ENCODE peak calls at places on chromosomes 12 and 14, in four cellular contexts. L is dorsolateral prefrontal cortex, G is upper lobe of right lung, S is mesendoderm. E is an unnamed sample.
A peak's percentile ranks its signal among the peaks of the same experiment; 100 is the strongest.

GRCh38 chr12:68633614-68634558 is 23.2 kb downstream of the RAP1B start:
- DNase-seq in L (no peak), G (no peak), S (no peak), E (no peak)

GRCh38 chr14:78618379-78618778 is 448.2 kb downstream of the NRXN3 start:
- DNase-seq in L (peak; percentile 10), G (no peak), S (no peak), E (no peak)

GRCh38 chr12:89353188-89353822 is 1.0 kb upstream of the DUSP6 start:
- DNase-seq in L (peak; percentile 36), G (peak; percentile 92), S (peak; percentile 95), E (peak; percentile 83)

GRCh38 chr12:127145929-127146789 is 1120.8 kb upstream of the TMEM132C start:
- DNase-seq in L (peak; percentile 75), G (peak; percentile 88), S (no peak), E (peak; percentile 81)

GRCh38 chr12:46490635-46491034 is 118.1 kb upstream of the SLC38A2 start:
- DNase-seq in L (no peak), G (no peak), S (no peak), E (no peak)

GRCh38 chr12:116604883-116605641 is 45.9 kb downstream of the MAP1LC3B2 start:
- DNase-seq in L (no peak), G (no peak), S (no peak), E (no peak)

GRCh38 chr12:117134059-117134458 is 34.8 kb upstream of the TESC start:
- DNase-seq in L (peak; percentile 64), G (no peak), S (no peak), E (no peak)

GRCh38 chr12:52212701-52213540 is 20.1 kb upstream of the KRT7 start:
- DNase-seq in L (no peak), G (peak; percentile 49), S (no peak), E (no peak)

GRCh38 chr14:22915886-22916521 is 2.9 kb downstream of the RBM23 start:
- DNase-seq in L (no peak), G (no peak), S (no peak), E (peak; percentile 52)

GRCh38 chr12:122395319-122395718 is 27.1 kb downstream of the CLIP1 start:
- DNase-seq in L (no peak), G (no peak), S (peak; percentile 74), E (no peak)

GRCh38 chr12:14256139-14256538 is 109.3 kb upstream of the ATF7IP start:
- DNase-seq in L (no peak), G (no peak), S (no peak), E (no peak)

GRCh38 chr14:94769413-94770250 is at the start of gene GSC:
- DNase-seq in L (no peak), G (no peak), S (peak; percentile 58), E (no peak)

GRCh38 chr14:94770251-94770749 is 387 bp upstream of the GSC start:
- DNase-seq in L (no peak), G (no peak), S (peak; percentile 96), E (no peak)

GRCh38 chr14:94771191-94771905 is 1.4 kb upstream of the GSC start:
- DNase-seq in L (no peak), G (no peak), S (peak; percentile 82), E (no peak)

GRCh38 chr14:94771906-94772468 is 2.1 kb upstream of the GSC start:
- DNase-seq in L (no peak), G (no peak), S (peak; percentile 78), E (no peak)

GRCh38 chr14:94770815-94771190 is 890 bp upstream of the GSC start:
- DNase-seq in L (no peak), G (no peak), S (no peak), E (no peak)
- H3K27me3 ChIP-seq in L (peaks cover 84% of the 10 kb centered on the region), G (peaks cover 99% of the 10 kb centered on the region), S (peaks cover 27% of the 10 kb centered on the region), E (peaks cover 100% of the 10 kb centered on the region)

GRCh38 chr12:83666690-83667089 is 980.0 kb downstream of the TMTC2 start:
- DNase-seq in L (no peak), G (no peak), S (no peak), E (no peak)

GRCh38 chr12:83664650-83665049 is 977.9 kb downstream of the TMTC2 start:
- DNase-seq in L (no peak), G (no peak), S (no peak), E (no peak)

GRCh38 chr12:83656004-83656403 is 969.3 kb downstream of the TMTC2 start:
- DNase-seq in L (no peak), G (no peak), S (no peak), E (no peak)

GRCh38 chr12:83665755-83666154 is 979.0 kb downstream of the TMTC2 start:
- DNase-seq in L (no peak), G (no peak), S (no peak), E (no peak)

DNA sequence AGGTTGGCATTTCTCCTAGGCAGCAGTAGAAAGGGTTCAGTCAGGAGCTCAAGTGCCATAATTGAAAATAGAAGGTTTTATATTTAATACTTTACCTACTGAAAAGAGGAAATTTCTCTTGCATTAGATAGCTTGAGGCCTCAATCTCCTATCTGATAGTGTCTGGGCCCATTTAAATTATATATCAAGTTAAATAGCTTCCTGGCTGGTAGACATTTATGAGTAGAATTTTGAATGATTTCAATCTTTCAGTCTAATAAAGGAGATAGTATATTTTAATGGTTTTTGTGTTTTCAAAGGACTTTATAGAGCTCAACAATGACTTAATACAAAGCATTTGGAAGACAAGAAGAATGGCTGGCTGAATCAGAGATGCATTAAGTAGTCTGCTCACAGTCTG is 974.0 kb downstream of the TMTC2 start:
- DNase-seq in L (no peak), G (no peak), S (no peak), E (no peak)
- H3K27ac ChIP-seq in L (no peak overlapping the region), G (no peak overlapping the region), S (no peak overlapping the region), E (no peak overlapping the region)

GRCh38 chr12:80777587-80777986 is 60.9 kb downstream of the MYF5 start:
- DNase-seq in L (no peak), G (no peak), S (no peak), E (no peak)
- H3K27me3 ChIP-seq in L (no peaks in the 10 kb centered on the region), G (no peaks in the 10 kb centered on the region), S (no peaks in the 10 kb centered on the region), E (no peaks in the 10 kb centered on the region)

GRCh38 chr12:19857197-19857596 is 417.9 kb downstream of the AEBP2 start:
- DNase-seq in L (no peak), G (no peak), S (no peak), E (no peak)
- H3K27ac ChIP-seq in L (no peak overlapping the region), G (peak overlapping the region; percentile 86), S (no peak overlapping the region), E (no peak overlapping the region)

GRCh38 chr12:59637657-59638150 is 41.9 kb downstream of the SLC16A7 start:
- DNase-seq in L (no peak), G (no peak), S (peak; percentile 55), E (no peak)

GRCh38 chr12:59632408-59632807 is 36.6 kb downstream of the SLC16A7 start:
- DNase-seq in L (no peak), G (no peak), S (no peak), E (no peak)

GRCh38 chr12:59634254-59634653 is 38.4 kb downstream of the SLC16A7 start:
- DNase-seq in L (no peak), G (no peak), S (no peak), E (no peak)

DNA sequence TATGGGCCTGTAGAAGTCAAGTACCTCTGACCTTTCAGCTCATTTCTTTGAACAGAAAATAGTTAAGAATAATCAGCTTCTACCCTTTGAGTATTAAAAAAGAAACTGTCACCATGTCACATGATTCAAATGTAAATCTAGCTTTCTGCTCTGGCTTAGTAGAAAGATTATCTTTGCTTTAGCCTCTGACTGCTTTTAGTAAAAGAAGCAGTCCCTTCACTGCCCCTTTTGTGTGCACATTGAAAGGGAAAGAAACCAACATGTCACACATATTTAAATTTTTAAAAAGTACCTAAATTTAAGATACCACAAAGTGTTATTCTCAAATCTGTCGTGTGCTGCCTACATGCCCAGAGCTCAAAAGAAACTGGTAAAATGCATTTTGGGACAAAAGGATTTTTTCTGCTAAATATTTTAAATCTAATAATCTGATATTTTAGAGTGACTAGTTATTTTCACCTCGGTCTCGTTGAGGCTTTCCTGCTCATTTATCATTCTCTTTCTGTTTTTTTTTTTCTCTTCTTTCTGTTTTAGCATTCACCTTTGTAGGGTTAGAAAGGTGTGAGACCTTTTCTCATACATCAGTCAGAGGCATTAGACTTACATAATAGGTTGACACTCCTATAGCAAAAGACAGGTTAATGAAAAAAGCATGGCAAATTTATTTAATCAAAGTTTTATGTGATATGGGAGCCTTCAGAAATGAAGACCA is 41.3 kb downstream of the SLC16A7 start:
- DNase-seq in L (no peak), G (no peak), S (no peak), E (no peak)
- H3K27me3 ChIP-seq in L (no peaks in the 10 kb centered on the region), G (no peaks in the 10 kb centered on the region), S (no peaks in the 10 kb centered on the region), E (no peaks in the 10 kb centered on the region)

DNA sequence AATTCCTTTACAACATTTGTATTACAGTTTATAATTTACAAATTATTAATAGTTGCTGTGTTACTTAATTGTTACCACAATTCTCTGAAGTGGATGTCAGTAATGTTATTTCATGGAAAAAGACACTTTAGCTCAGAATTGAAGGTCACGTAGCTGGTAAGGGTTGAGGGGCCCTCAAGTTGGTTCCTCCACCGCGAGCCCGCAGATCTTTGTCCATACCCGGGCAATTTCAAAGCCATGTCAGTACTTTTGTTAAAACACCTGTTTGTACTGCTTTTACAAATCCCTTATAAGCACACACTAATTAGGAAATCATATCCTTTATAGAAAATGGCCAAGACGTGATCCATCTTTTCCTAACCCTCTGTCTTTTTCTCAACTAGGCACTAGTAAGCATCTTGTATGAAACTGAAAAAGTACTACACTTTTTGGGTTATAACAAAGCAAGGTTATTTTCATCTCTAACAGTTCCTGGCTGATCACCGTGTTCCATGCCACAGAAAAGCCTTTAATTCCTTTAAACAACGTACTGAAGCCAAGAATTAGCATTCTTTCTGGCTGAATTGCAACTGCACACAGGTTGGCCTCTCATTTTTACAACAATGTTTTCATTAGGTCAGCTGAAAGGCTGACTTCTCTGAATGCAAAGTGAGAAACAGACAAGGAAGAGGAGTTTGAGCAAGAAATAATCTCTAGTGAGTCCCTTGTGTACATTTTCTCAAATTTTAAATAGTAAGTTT is 76.1 kb downstream of the CNTN1 start:
- DNase-seq in L (no peak), G (no peak), S (no peak), E (no peak)
- H3K27ac ChIP-seq in L (peak overlapping the region; percentile 71), G (no peak overlapping the region), S (no peak overlapping the region), E (no peak overlapping the region)

GRCh38 chr12:109714913-109715244 is 1.3 kb downstream of the FAM222A start:
- DNase-seq in L (no peak), G (no peak), S (no peak), E (no peak)
- H3K27me3 ChIP-seq in L (no peaks in the 10 kb centered on the region), G (peaks cover 52% of the 10 kb centered on the region), S (no peaks in the 10 kb centered on the region), E (peaks cover 50% of the 10 kb centered on the region)

DNA sequence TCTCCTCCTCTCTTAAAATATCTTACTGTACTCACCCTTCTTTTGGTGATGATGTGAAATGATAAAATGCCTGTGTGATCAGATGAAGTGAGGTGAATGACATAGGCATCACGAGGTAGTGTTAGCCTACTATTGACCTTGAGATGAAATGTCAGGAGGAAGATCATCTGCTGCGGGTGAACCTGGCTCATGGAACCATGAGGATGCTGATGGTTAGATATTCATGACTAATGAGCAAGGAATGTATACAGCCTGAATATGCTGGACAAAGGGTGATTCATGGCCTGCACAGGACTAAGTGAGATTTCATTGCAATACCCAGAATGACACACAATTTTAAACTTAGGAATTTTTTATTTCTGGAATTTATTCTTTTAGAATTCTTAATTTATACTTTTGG is 89.6 kb downstream of the DAAM1 start:
- DNase-seq in L (no peak), G (no peak), S (no peak), E (no peak)
- H3K27ac ChIP-seq in L (no peak overlapping the region), G (no peak overlapping the region), S (no peak overlapping the region), E (no peak overlapping the region)

GRCh38 chr12:1828863-1829262 is 8.5 kb downstream of the LRTM2 start:
- DNase-seq in L (no peak), G (no peak), S (no peak), E (peak; percentile 11)
- H3K27me3 ChIP-seq in L (no peaks in the 10 kb centered on the region), G (peaks cover 38% of the 10 kb centered on the region), S (no peaks in the 10 kb centered on the region), E (peaks cover 48% of the 10 kb centered on the region)

GRCh38 chr14:50031534-50032313 is 84.6 kb downstream of the VCPKMT start:
- DNase-seq in L (no peak), G (no peak), S (no peak), E (no peak)
- H3K27ac ChIP-seq in L (no peak overlapping the region), G (no peak overlapping the region), S (no peak overlapping the region), E (peak overlapping the region; percentile 18)

E was measured in lower lobe of right lung.